ENCODE peak calls at places on chromosomes 11 and 22, in five cellular contexts. G, B, D, W and P are unnamed samples.

GRCh38 chr11:123580557-123581275 is 73.7 kb downstream of the SCN3B start:
- DNase-seq in G (peak; percentile 84), B (peak; percentile 68), D (peak; percentile 54), W (peak; percentile 58), P (no peak)

GRCh38 chr11:134436781-134437180 is 24.7 kb upstream of the B3GAT1 start:
- DNase-seq in G (no peak), B (no peak), D (no peak), W (no peak), P (no peak)

GRCh38 chr22:22720201-22720723 is 75.8 kb downstream of the GGTLC2 start:
- DNase-seq in G (no peak), B (peak; percentile 57), D (no peak), W (no peak), P (no peak)

GRCh38 chr11:81007046-81007445 is 1566.2 kb upstream of the TENM4 start:
- DNase-seq in G (no peak), B (peak; percentile 62), D (no peak), W (no peak), P (no peak)

GRCh38 chr11:13761712-13762111 is 93.2 kb downstream of the FAR1 start:
- DNase-seq in G (no peak), B (peak; percentile 11), D (no peak), W (no peak), P (no peak)

GRCh38 chr22:45831394-45831793 is 145.6 kb downstream of the WNT7B start:
- DNase-seq in G (no peak), B (peak; percentile 48), D (no peak), W (no peak), P (no peak)

GRCh38 chr11:129625930-129626329 is 189.7 kb upstream of the TMEM45B start:
- DNase-seq in G (no peak), B (no peak), D (no peak), W (no peak), P (no peak)

GRCh38 chr11:27385245-27385644 is 22.2 kb upstream of the CCDC34 start:
- DNase-seq in G (no peak), B (peak; percentile 92), D (no peak), W (peak; percentile 51), P (peak; percentile 24)

GRCh38 chr11:108825381-108825780 is 160.5 kb downstream of the DDX10 start:
- DNase-seq in G (no peak), B (no peak), D (no peak), W (no peak), P (no peak)

GRCh38 chr11:117572671-117573070 is 224.3 kb downstream of the DSCAML1 start:
- DNase-seq in G (no peak), B (no peak), D (no peak), W (no peak), P (peak; percentile 13)

GRCh38 chr11:112270551-112271180 is 10.0 kb upstream of the PLET1 start:
- DNase-seq in G (no peak), B (no peak), D (no peak), W (no peak), P (no peak)

DNA sequence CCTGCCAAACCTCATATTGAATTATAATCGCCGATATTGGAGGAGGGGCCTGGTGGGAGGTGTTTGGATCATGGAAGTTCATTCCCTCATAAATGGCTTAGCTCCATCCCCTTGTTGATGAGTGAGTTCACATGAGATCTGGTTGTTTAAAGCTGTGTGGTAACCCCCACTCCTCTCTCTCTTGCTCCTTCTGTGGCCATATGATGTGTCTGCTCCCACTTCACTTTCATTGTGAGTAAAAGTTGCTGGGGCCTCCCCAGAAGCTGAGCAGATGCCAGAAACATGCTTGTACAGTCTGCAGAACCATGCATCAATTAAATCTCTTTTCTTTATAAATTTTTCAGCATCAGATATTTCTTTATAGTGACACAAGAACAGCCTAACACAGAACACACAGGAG is 929.0 kb upstream of the FAT3 start:
- DNase-seq in G (no peak), B (no peak), D (no peak), W (no peak), P (no peak)
- H3K4me3 ChIP-seq in G (no peak overlapping the region), B (no peak overlapping the region), D (no peak overlapping the region), W (no peak overlapping the region), P (no peak overlapping the region)

DNA sequence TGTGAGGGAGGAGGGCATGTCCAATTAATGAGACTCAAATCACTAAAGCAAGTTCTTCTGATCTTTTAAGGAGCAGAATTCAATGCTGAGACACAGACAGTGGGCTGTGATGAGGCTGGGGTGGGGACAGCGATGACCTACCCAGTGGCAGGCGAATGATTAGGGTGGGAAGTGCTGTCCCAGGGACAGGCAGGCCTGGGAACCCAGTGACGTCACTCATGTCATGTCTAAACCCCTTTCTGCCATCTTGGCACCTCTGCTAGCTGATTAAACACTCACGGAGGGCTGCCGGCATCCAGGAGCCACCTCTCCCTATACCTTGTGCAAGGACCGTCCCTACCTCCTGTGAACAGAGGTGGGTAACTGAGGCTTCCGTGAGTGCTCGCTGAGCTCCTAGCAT is 1235.2 kb downstream of the TBC1D22A start:
- DNase-seq in G (no peak), B (no peak), D (no peak), W (no peak), P (no peak)
- H3K9me3 ChIP-seq in G (no peaks in the 10 kb centered on the region), B (no peaks in the 10 kb centered on the region), D (no peaks in the 10 kb centered on the region), W (peaks cover 2% of the 10 kb centered on the region), P (no peaks in the 10 kb centered on the region)

GRCh38 chr22:21014202-21015050 is 539 bp upstream of the P2RX6 start:
- DNase-seq in G (peak; percentile 83), B (peak; percentile 98), D (peak; percentile 92), W (peak; percentile 91), P (peak; percentile 86)
- H3K4me3 ChIP-seq in G (peak overlapping the region; percentile 48), B (peak overlapping the region; percentile 70), D (peak overlapping the region; percentile 40), W (no peak overlapping the region), P (peak overlapping the region; percentile 55)

GRCh38 chr22:48753381-48753730 is 1074.3 kb downstream of the BRD1 start:
- DNase-seq in G (peak; percentile 5), B (no peak), D (no peak), W (no peak), P (no peak)

GRCh38 chr22:48751539-48752437 is 1075.9 kb downstream of the BRD1 start:
- DNase-seq in G (peak; percentile 23), B (no peak), D (no peak), W (no peak), P (no peak)

GRCh38 chr22:48750826-48751440 is 1076.7 kb downstream of the BRD1 start:
- DNase-seq in G (peak; percentile 24), B (no peak), D (no peak), W (no peak), P (peak; percentile 7)

GRCh38 chr22:48753752-48754517 is 1073.7 kb downstream of the BRD1 start:
- DNase-seq in G (peak; percentile 15), B (no peak), D (no peak), W (no peak), P (peak; percentile 1)

GRCh38 chr22:48752451-48753380 is 1075.0 kb downstream of the BRD1 start:
- DNase-seq in G (peak; percentile 20), B (no peak), D (no peak), W (no peak), P (no peak)
- H3K9me3 ChIP-seq in G (no peaks in the 10 kb centered on the region), B (no peaks in the 10 kb centered on the region), D (no peaks in the 10 kb centered on the region), W (no peaks in the 10 kb centered on the region), P (no peaks in the 10 kb centered on the region)

GRCh38 chr22:39995346-39996252 is 845 bp downstream of the FAM83F start:
- DNase-seq in G (peak; percentile 51), B (no peak), D (no peak), W (no peak), P (no peak)
- H3K4me3 ChIP-seq in G (peak overlapping the region; percentile 53), B (no peak overlapping the region), D (peak overlapping the region; percentile 18), W (no peak overlapping the region), P (no peak overlapping the region)